ENCODE peak calls at places on chromosomes 16 and 17, in four cellular contexts. V is stomach, U is upper lobe of right lung, D is RWPE2. Y is an unnamed sample.

GRCh38 chr16:25194285-25194878 is 22.4 kb upstream of the AQP8 start:
- DNase-seq in U (no peak), D (no peak), V (no peak), Y (no peak)

GRCh38 chr17:81731271-81731670 is 19.2 kb downstream of the SLC25A10 start:
- DNase-seq in D (no peak), V (no peak), U (no peak), Y (no peak)

GRCh38 chr16:70809392-70810060 is 8.6 kb upstream of the VAC14 start:
- DNase-seq in V (no peak), D (no peak), U (no peak), Y (no peak)

GRCh38 chr16:30183961-30184429 is 593 bp downstream of the CORO1A start:
- DNase-seq in D (no peak), V (peak; percentile 53), U (peak; percentile 69), Y (no peak)

GRCh38 chr16:24721830-24722238 is 7.6 kb upstream of the TNRC6A start:
- DNase-seq in V (no peak), D (no peak), U (no peak), Y (no peak)

GRCh38 chr17:65008877-65009276 is 47.7 kb downstream of the GNA13 start:
- DNase-seq in V (no peak), D (no peak), U (no peak), Y (no peak)

GRCh38 chr16:21703589-21704174 is 39.9 kb downstream of the OTOA start:
- DNase-seq in D (no peak), U (no peak), V (no peak), Y (no peak)

GRCh38 chr17:29116652-29117439 is 63.4 kb downstream of the MYO18A start:
- DNase-seq in U (peak; percentile 91), D (no peak), V (peak; percentile 82), Y (no peak)

GRCh38 chr17:71726320-71726719 is 394.5 kb upstream of the SOX9 start:
- DNase-seq in U (no peak), V (no peak), D (no peak), Y (no peak)

GRCh38 chr17:77451894-77452852 is 311.4 kb downstream of the SEC14L1 start:
- DNase-seq in U (peak; percentile 77), D (no peak), V (peak; percentile 69), Y (no peak)

GRCh38 chr17:10033982-10034381 is 128.9 kb upstream of the RCVRN start:
- DNase-seq in V (no peak), D (no peak), U (no peak), Y (no peak)

GRCh38 chr17:33145941-33146340 is 147.2 kb downstream of the ASIC2 start:
- DNase-seq in V (no peak), D (no peak), U (no peak), Y (no peak)

GRCh38 chr17:20091161-20092029 is 82.2 kb downstream of the SPECC1 start:
- DNase-seq in V (no peak), D (no peak), U (no peak), Y (no peak)

GRCh38 chr16:70688266-70688742 is 2.5 kb upstream of the MTSS2 start:
- DNase-seq in U (peak; percentile 90), V (peak; percentile 57), D (no peak), Y (peak; percentile 90)

GRCh38 chr16:30875881-30876791 is 17.7 kb downstream of the BCL7C start:
- DNase-seq in D (no peak), V (no peak), U (no peak), Y (no peak)

GRCh38 chr16:11138769-11139623 is 117.0 kb downstream of the SOCS1 start:
- DNase-seq in U (no peak), D (no peak), V (no peak), Y (peak; percentile 37)

GRCh38 chr17:75652934-75653549 is 13.9 kb downstream of the RECQL5 start:
- DNase-seq in V (no peak), U (peak; percentile 49), D (no peak), Y (peak; percentile 38)

GRCh38 chr17:66220079-66220835 is 9.0 kb downstream of the APOH start:
- DNase-seq in V (no peak), U (no peak), D (no peak), Y (no peak)

GRCh38 chr17:12134587-12134986 is 113.9 kb downstream of the MAP2K4 start:
- DNase-seq in V (no peak), D (no peak), U (no peak), Y (no peak)

GRCh38 chr16:27314986-27315332 is 1.2 kb downstream of the IL4R start:
- DNase-seq in V (no peak), D (no peak), U (no peak), Y (peak; percentile 60)

GRCh38 chr17:43578699-43579569 is 32.8 kb upstream of the ETV4 start:
- DNase-seq in U (no peak), V (no peak), D (no peak), Y (no peak)

GRCh38 chr16:31354394-31355291 is at the start of gene ITGAX:
- DNase-seq in U (peak; percentile 92), D (peak; percentile 79), V (peak; percentile 49), Y (no peak)

GRCh38 chr16:49856741-49857330 is 924 bp upstream of the ZNF423 start:
- DNase-seq in U (peak; percentile 86), V (peak; percentile 74), D (no peak), Y (no peak)

GRCh38 chr17:67865438-67865837 is 40.1 kb downstream of the BPTF start:
- DNase-seq in U (no peak), V (no peak), D (no peak), Y (no peak)

GRCh38 chr17:67868176-67868575 is 42.9 kb downstream of the BPTF start:
- DNase-seq in U (no peak), V (no peak), D (no peak), Y (no peak)

GRCh38 chr17:67863624-67864247 is 38.4 kb downstream of the BPTF start:
- DNase-seq in D (no peak), U (no peak), V (no peak), Y (no peak)

GRCh38 chr17:67867591-67867990 is 42.3 kb downstream of the BPTF start:
- DNase-seq in U (no peak), V (no peak), D (no peak), Y (no peak)

DNA sequence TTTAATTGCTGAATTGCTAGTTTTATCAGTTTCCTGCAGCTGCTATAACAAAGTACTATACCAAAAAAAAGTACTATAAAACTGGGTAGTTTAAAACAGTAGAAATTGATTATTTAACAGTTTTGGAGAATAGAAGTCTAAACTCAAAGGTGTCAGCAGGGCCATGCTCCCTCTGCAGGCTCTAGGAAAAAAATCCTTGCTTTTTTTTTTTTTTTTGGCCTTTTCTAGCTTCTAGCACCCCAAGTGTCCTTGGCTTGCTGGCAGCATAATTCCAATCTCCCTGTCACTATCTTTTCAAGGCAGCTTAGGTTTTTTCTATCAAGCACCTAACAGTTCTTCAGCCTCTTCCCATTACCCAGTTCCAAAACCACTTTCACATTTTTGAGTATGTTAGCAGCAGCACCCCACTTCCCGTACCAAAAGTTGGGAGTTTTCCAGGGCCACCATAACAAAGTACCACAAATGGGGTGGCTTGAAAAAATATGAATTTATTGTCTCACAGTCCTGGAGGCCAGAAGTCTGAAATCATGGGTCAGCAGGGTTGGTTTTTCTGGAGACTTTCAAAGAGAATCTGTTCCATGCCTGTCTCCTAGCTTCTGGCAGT is 37.4 kb downstream of the BPTF start:
- DNase-seq in U (no peak), D (no peak), V (no peak), Y (no peak)
- TF ChIP-seq CTCF in U (no peak), D (peak; percentile 29), V (no peak), Y (peak; percentile 48)

DNA sequence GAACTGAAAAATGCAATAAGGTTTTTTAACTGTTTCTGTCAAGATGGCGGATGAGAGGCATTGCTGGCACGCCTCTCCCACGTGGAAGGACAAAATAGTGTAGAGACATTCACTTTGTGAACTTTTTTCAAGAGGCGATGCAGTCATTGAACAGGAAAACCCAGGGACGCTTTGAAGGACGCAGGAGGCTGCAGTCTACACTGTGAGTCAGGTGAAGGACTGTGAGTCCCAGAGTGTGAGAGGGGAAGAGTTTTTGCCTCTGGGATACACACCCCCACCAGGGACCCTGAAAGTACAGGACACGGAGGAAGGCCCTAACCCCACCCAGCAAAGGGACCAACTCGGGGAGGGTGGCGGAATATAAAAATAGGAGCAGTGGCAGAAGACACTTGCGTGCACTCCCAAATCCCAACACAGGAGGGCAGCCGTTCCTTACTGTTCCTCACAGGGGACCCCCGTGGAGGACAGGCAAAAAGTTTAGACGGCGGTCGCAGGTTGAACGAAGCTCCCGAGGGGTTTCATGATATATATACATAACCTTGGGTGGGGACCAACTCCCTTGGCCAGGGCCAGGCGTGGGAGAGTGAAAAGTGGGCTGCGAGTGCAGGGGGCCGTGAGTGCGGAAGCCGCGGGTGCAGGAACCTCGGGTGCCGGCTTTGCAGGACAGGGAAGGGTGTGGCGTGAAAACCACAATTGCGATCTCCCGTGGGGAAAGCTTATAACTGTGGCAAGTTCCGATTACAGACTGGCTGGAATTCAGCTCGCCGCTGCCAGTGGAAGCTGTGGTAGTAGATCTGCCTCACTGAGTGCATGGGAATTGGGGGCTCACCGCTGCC is 82.0 kb upstream of the ALOX12 start:
- DNase-seq in D (no peak), V (peak; percentile 68), U (peak; percentile 76), Y (no peak)
- TF ChIP-seq CTCF in D (peak; percentile 83), V (peak; percentile 77), U (peak; percentile 76), Y (peak; percentile 95)

DNA sequence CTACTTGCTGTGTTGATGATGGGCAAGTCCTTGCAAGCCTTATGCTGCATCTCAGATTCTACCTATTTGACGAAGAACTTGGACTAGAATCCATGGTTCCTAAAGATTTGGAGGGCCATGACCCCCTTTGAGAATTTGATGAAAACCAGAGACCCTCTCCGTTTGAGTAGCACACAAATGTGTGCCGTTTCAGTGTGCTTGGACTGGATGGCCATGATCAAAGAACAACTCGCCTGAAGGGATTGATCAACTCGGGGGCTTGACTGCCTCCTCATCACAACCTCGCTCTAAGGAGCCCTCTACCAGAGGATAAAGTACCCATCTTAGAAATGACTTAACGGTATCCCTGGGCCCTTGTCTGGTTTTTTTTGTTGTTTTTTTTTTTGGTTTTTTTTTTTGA is 2.8 kb upstream of the ANKFY1 start:
- DNase-seq in V (no peak), D (no peak), U (no peak), Y (no peak)
- TF ChIP-seq CTCF in V (no peak), D (no peak), U (no peak), Y (no peak)

GRCh38 chr17:50148226-50149098 is 2.0 kb downstream of the PPP1R9B start:
- DNase-seq in V (peak; percentile 62), U (peak; percentile 84), D (peak; percentile 93), Y (peak; percentile 88)
- TF ChIP-seq CTCF in V (no peak), U (no peak), D (peak; percentile 45), Y (peak; percentile 71)

GRCh38 chr16:64669573-64669972 is 452.3 kb downstream of the CDH11 start:
- DNase-seq in U (no peak), D (no peak), V (no peak), Y (no peak)
- TF ChIP-seq CTCF in U (no peak), D (no peak), V (no peak), Y (no peak)

DNA sequence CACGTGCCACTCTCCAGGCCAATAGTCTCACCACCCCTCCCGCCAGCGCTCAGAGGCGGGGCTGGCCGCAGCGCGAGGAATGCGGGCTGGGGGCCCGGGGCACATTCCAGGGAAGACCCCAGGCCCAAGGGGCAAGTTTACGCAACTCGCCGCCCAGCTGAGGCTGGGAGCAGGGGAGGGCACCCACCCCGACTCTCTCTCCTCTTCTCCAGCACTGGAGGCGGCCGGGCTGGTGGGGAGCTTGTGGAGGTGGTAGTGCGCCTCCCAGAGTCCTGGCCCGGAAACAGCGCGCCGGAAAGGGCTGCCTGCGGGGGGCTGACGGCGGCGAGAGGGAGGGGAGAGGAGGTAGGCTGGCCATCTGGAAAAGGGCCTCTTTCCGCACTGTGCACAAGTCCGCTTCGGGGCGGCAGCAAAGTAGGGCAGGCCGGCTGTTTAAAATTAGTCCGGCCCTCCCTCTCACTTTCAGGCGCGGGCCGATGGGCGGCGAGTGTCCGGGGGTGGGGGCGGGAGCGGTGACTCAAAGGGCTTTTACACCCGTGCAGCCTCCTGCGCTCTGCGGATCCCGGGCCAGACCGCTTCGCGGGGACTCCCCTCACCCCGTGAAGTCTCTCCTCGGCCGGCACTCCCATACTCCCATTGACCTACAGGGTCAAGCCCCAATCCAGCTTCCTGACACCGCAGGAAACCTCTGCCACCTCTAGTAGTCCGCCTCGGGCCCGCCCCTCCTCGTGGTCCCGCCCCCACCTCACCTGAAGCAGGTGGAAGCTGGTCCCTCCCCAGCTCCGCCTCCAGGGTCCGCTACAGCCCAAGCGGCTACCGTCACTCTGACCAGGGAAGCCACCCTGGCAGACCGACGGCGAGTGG is 968 bp downstream of the FHOD1 start:
- DNase-seq in V (peak; percentile 95), D (peak; percentile 98), U (peak; percentile 97), Y (peak; percentile 88)
- TF ChIP-seq CTCF in V (no peak), D (peak; percentile 46), U (peak; percentile 51), Y (peak; percentile 76)

Y was measured in chondrocyte.